ENCODE peak calls at places on chromosomes 16 and 17, in nine cellular contexts. G is cardiac muscle cell, S is adrenal gland, V is lower lobe of right lung, C is HCT116, P is pancreas, B is sigmoid colon, Q is SK-N-SH, E is mesendoderm. L is an unnamed sample.

GRCh38 chr17:19805006-19805405 is 56.9 kb upstream of the ALDH3A1 start:
- DNase-seq in V (no peak), Q (no peak), B (no peak), G (no peak), S (no peak), P (no peak), C (no peak), E (no peak), L (no peak)

GRCh38 chr16:72846594-72846993 is 201.3 kb downstream of the ZFHX3 start:
- DNase-seq in B (no peak), Q (peak; percentile 51), S (no peak), C (no peak), V (no peak), P (no peak), G (no peak), E (no peak), L (no peak)

GRCh38 chr17:77373298-77374169 is 232.8 kb downstream of the SEC14L1 start:
- DNase-seq in Q (peak; percentile 65), G (no peak), E (peak; percentile 87), C (no peak), V (peak; percentile 72), B (peak; percentile 77), S (peak; percentile 65), P (no peak), L (peak; percentile 83)

GRCh38 chr17:74417178-74418045 is 14.5 kb upstream of the GPRC5C start:
- DNase-seq in B (no peak), G (no peak), S (no peak), E (peak; percentile 48), V (no peak), Q (no peak), C (peak; percentile 98), P (no peak), L (peak; percentile 54)

GRCh38 chr16:31888735-31889134 is 15.1 kb downstream of the ZNF267 start:
- DNase-seq in S (no peak), G (no peak), P (no peak), V (no peak), Q (no peak), B (no peak), C (no peak), E (no peak), L (no peak)

GRCh38 chr16:27867122-27868110 is 196.1 kb downstream of the GSG1L start:
- DNase-seq in Q (peak; percentile 92), G (peak; percentile 84), B (no peak), V (peak; percentile 84), S (peak; percentile 74), E (peak; percentile 89), C (peak; percentile 86), P (peak; percentile 4), L (peak; percentile 98)

GRCh38 chr17:66527335-66527734 is 224.9 kb downstream of the PRKCA start:
- DNase-seq in P (no peak), S (no peak), V (no peak), C (no peak), B (no peak), E (no peak), Q (no peak), G (no peak), L (no peak)

GRCh38 chr17:48724241-48725004 is 1.4 kb downstream of the PRAC2 start:
- DNase-seq in Q (peak; percentile 83), C (peak; percentile 32), P (peak; percentile 72), E (peak; percentile 75), V (peak; percentile 87), S (peak; percentile 91), G (peak; percentile 89), B (peak; percentile 91), L (peak; percentile 81)

GRCh38 chr16:56793504-56793903 is 63.6 kb downstream of the NUP93 start:
- DNase-seq in C (no peak), S (no peak), V (no peak), Q (no peak), P (no peak), B (no peak), G (peak; percentile 20), E (peak; percentile 53), L (no peak)

GRCh38 chr17:733743-734142 is 1.3 kb downstream of the TLCD3A start:
- DNase-seq in B (no peak), G (no peak), V (no peak), P (no peak), S (no peak), Q (no peak), C (no peak), E (no peak), L (no peak)

GRCh38 chr16:15427648-15428239 is 6.6 kb upstream of the BMERB1 start:
- DNase-seq in C (peak; percentile 50), P (peak; percentile 74), G (peak; percentile 6), V (peak; percentile 59), S (peak; percentile 75), Q (peak; percentile 75), E (peak; percentile 37), B (peak; percentile 83), L (peak; percentile 62)

GRCh38 chr17:9229826-9230201 is 208.5 kb downstream of the NTN1 start:
- DNase-seq in E (no peak), S (no peak), Q (no peak), B (no peak), C (no peak), V (no peak), P (no peak), G (no peak), L (no peak)

GRCh38 chr16:71852561-71852960 is 6.8 kb downstream of the ATXN1L start:
- DNase-seq in P (no peak), V (no peak), Q (no peak), C (no peak), S (no peak), G (no peak), B (no peak), E (no peak), L (no peak)

GRCh38 chr16:20729141-20729540 is 12.5 kb downstream of the THUMPD1 start:
- DNase-seq in B (no peak), S (no peak), E (no peak), C (no peak), G (no peak), P (no peak), Q (no peak), V (no peak), L (no peak)

GRCh38 chr16:78973041-78973440 is 627.5 kb downstream of the MAF start:
- DNase-seq in Q (no peak), E (no peak), B (no peak), P (no peak), S (no peak), C (no peak), V (no peak), G (peak; percentile 30), L (no peak)

GRCh38 chr17:57045868-57046671 is 39.0 kb upstream of the AKAP1 start:
- DNase-seq in E (no peak), C (no peak), Q (peak; percentile 52), P (no peak), V (peak; percentile 65), S (peak; percentile 28), B (peak; percentile 67), G (no peak), L (peak; percentile 56)

GRCh38 chr16:22232277-22233049 is 26.4 kb downstream of the EEF2K start:
- DNase-seq in E (no peak), G (no peak), C (peak; percentile 92), Q (no peak), P (peak; percentile 87), B (no peak), V (peak; percentile 76), S (no peak), L (no peak)

GRCh38 chr17:68169840-68170239 is 78.0 kb upstream of the AMZ2 start:
- DNase-seq in V (no peak), G (no peak), Q (no peak), E (no peak), P (no peak), B (no peak), S (no peak), C (no peak), L (no peak)

GRCh38 chr16:2715519-2715918 is 4.5 kb downstream of the PRSS27 start:
- DNase-seq in Q (no peak), E (peak; percentile 59), C (no peak), G (peak; percentile 76), V (peak; percentile 79), B (no peak), S (peak; percentile 61), P (peak; percentile 42), L (peak; percentile 96)

GRCh38 chr17:11996722-11997146 is 541 bp downstream of the ZNF18 start:
- DNase-seq in E (peak; percentile 56), S (peak; percentile 64), V (no peak), Q (no peak), P (peak; percentile 25), C (peak; percentile 13), B (no peak), G (peak; percentile 53), L (no peak)

GRCh38 chr16:155031-155398 is 2.6 kb downstream of the HBZ start:
- DNase-seq in V (no peak), S (no peak), P (no peak), Q (no peak), G (no peak), C (no peak), B (no peak), E (no peak), L (peak; percentile 48)
- H3K4me3 ChIP-seq in V (peak overlapping the region; percentile 59), S (peak overlapping the region; percentile 56), P (no peak overlapping the region), Q (peak overlapping the region; percentile 58), G (peak overlapping the region; percentile 53), C (peak overlapping the region; percentile 52), B (no peak overlapping the region), E (no peak overlapping the region), L (no peak overlapping the region)

DNA sequence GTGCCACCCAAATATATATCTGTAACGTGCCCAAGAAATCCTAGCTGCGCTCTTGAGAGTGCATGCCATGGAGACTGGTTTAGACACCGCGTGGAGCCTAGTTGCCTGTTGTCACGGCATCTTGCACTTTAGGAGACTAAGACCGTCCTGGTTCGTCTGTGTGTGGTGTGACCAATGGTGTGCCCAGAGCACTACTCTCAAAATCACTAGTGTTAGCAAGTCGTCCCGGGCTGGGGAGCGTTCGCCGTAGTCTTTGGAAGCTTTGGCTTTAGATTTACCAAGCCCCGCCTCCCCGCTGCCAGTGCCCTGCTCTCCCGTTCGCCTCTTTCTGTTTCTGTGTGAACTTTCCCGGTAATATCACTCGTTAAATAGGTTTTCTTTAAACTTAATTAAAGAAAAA is 27.0 kb downstream of the CLUH start:
- DNase-seq in V (no peak), B (no peak), C (no peak), Q (no peak), G (no peak), E (no peak), P (no peak), S (no peak), L (peak; percentile 33)
- H3K36me3 ChIP-seq in V (peaks cover 53% of the 10 kb centered on the region), B (peaks cover 13% of the 10 kb centered on the region), C (peaks cover 30% of the 10 kb centered on the region), Q (peaks cover 43% of the 10 kb centered on the region), G (peaks cover 43% of the 10 kb centered on the region), E (peaks cover 7% of the 10 kb centered on the region), P (peaks cover 3% of the 10 kb centered on the region), S (peaks cover 50% of the 10 kb centered on the region), L (peaks cover 7% of the 10 kb centered on the region)

GRCh38 chr16:53305743-53306142 is 128.5 kb upstream of the RBL2 start:
- DNase-seq in E (no peak), Q (no peak), C (no peak), V (no peak), G (no peak), P (no peak), B (no peak), S (no peak), L (no peak)
- H3K27me3 ChIP-seq in E (no peaks in the 10 kb centered on the region), Q (no peaks in the 10 kb centered on the region), C (no peaks in the 10 kb centered on the region), V (no peaks in the 10 kb centered on the region), G (no peaks in the 10 kb centered on the region), P (no peaks in the 10 kb centered on the region), B (no peaks in the 10 kb centered on the region), S (no peaks in the 10 kb centered on the region), L (no peaks in the 10 kb centered on the region)

DNA sequence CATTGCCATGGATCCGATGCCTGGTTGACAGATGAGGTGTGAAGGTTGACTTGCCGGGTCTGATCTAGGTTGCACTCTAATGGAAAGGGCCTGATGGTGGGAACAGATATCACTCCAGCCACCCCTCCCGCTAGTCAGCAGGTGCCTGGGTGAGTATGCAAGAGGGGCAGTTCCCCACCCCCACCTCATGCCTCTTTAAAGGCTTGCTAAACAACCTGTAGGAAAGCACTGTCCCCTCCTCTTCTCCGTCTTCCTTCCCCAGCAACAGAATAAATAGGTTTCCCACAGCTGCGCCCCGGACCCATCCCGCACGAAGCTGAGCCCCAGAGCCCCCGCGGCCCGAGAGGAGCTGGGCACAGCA is 746 bp upstream of the TMEM132E start:
- DNase-seq in B (no peak), C (no peak), S (no peak), P (no peak), G (no peak), E (no peak), Q (no peak), V (no peak), L (no peak)
- H3K4me3 ChIP-seq in B (peak overlapping the region; percentile 60), C (no peak overlapping the region), S (peak overlapping the region; percentile 45), P (peak overlapping the region; percentile 41), G (peak overlapping the region; percentile 44), E (no peak overlapping the region), Q (no peak overlapping the region), V (peak overlapping the region; percentile 60), L (peak overlapping the region; percentile 52)